ENCODE peak calls at places on chromosomes 5 and 9, in eight cellular contexts. J is endodermal cell, Z is H9, I is BE2C, Y is A549, S is kidney, R is transverse colon, D is mesendoderm. N is an unnamed sample.
A peak's percentile ranks its signal among the peaks of the same experiment; 100 is the strongest.

GRCh38 chr9:85521331-85522197 is 220.2 kb downstream of the AGTPBP1 start:
- DNase-seq in J (no peak), Z (no peak), I (peak; percentile 68), Y (no peak), S (no peak), R (no peak), D (no peak), N (no peak)

GRCh38 chr5:64874753-64875152 is 106.0 kb downstream of the CWC27 start:
- DNase-seq in J (no peak), Z (no peak), I (no peak), Y (no peak), S (no peak), R (no peak), D (no peak), N (no peak)

GRCh38 chr9:122291458-122291857 is 26.8 kb downstream of the MRRF start:
- DNase-seq in J (no peak), Z (no peak), I (no peak), Y (no peak), S (no peak), R (no peak), D (no peak), N (no peak)

GRCh38 chr5:177446184-177447065 is at the start of gene PRR7:
- DNase-seq in J (peak; percentile 81), Z (peak; percentile 61), I (peak; percentile 85), Y (peak; percentile 73), S (peak; percentile 91), R (peak; percentile 67), D (peak; percentile 64), N (peak; percentile 73)

GRCh38 chr5:140358738-140359310 is 1.2 kb upstream of the SLC4A9 start:
- DNase-seq in J (peak; percentile 86), Z (peak; percentile 72), I (peak; percentile 39), Y (peak; percentile 51), S (no peak), R (no peak), D (peak; percentile 89), N (peak; percentile 88)

GRCh38 chr5:140181002-140181483 is 6.1 kb downstream of the CYSTM1 start:
- DNase-seq in J (no peak), Z (no peak), I (no peak), Y (no peak), S (no peak), R (peak; percentile 39), D (no peak), N (no peak)

GRCh38 chr5:68176802-68177479 is 38.6 kb upstream of the PIK3R1 start:
- DNase-seq in J (no peak), Z (no peak), I (no peak), Y (no peak), S (no peak), R (no peak), D (peak; percentile 51), N (no peak)

GRCh38 chr9:121439711-121440110 is 59.9 kb downstream of the GGTA1 start:
- DNase-seq in J (no peak), Z (no peak), I (no peak), Y (no peak), S (no peak), R (no peak), D (no peak), N (no peak)

GRCh38 chr5:107485184-107485583 is 185.6 kb downstream of the EFNA5 start:
- DNase-seq in J (no peak), Z (no peak), I (no peak), Y (no peak), S (no peak), R (no peak), D (no peak), N (no peak)

GRCh38 chr5:138303365-138303764 is 28.2 kb downstream of the CDC25C start:
- DNase-seq in J (no peak), Z (no peak), I (no peak), Y (no peak), S (no peak), R (no peak), D (no peak), N (no peak)

GRCh38 chr9:4366649-4367330 is 66.9 kb upstream of the GLIS3 start:
- DNase-seq in J (peak; percentile 84), Z (peak; percentile 63), I (peak; percentile 24), Y (peak; percentile 74), S (no peak), R (peak; percentile 19), D (peak; percentile 78), N (peak; percentile 78)

GRCh38 chr9:23747088-23747748 is 78.8 kb downstream of the ELAVL2 start:
- DNase-seq in J (no peak), Z (no peak), I (no peak), Y (no peak), S (no peak), R (no peak), D (no peak), N (no peak)

GRCh38 chr9:77985996-77986395 is 45.6 kb downstream of the GNAQ start:
- DNase-seq in J (no peak), Z (no peak), I (no peak), Y (no peak), S (no peak), R (peak; percentile 30), D (no peak), N (no peak)

GRCh38 chr5:56817306-56817986 is 2.1 kb downstream of the MAP3K1 start:
- DNase-seq in J (no peak), Z (no peak), I (no peak), Y (no peak), S (no peak), R (no peak), D (no peak), N (no peak)

GRCh38 chr5:56818409-56819026 is 3.2 kb downstream of the MAP3K1 start:
- DNase-seq in J (no peak), Z (no peak), I (no peak), Y (no peak), S (no peak), R (no peak), D (no peak), N (peak; percentile 21)

GRCh38 chr5:56815657-56816545 is 552 bp downstream of the MAP3K1 start:
- DNase-seq in J (peak; percentile 76), Z (peak; percentile 49), I (no peak), Y (peak; percentile 41), S (peak; percentile 88), R (peak; percentile 51), D (peak; percentile 43), N (peak; percentile 46)

GRCh38 chr5:56814963-56815656 is at the start of gene MAP3K1:
- DNase-seq in J (peak; percentile 91), Z (peak; percentile 80), I (peak; percentile 92), Y (peak; percentile 79), S (peak; percentile 97), R (peak; percentile 92), D (peak; percentile 84), N (peak; percentile 69)

DNA sequence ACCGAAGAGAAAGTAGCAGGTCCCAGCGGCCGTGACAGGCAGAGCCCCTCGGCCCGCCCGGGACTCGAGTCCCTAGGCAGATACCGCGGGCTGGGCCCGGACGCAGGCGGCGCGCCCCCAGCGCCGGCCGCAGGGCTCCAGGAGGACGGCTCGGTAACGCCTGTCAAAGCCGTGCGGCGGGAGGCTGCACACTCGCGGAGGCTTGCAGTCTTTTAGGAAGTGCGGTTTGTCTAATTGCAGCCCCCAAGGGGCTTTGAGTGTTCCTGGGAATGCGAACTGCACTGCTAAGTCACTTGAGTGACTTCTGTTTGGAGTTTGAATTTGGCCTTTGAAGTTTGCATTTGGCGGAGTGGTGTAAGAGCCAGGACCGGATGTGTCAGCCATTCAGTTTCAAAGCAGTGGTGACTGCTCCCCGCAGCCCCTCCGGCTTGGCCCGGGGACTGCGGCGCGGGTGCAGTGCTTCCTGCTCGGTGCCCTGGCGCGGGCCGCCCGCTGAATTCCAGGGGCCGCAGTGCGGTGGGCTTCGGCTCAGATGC is 1.3 kb downstream of the MAP3K1 start:
- DNase-seq in J (peak; percentile 86), Z (peak; percentile 83), I (peak; percentile 73), Y (peak; percentile 46), S (peak; percentile 81), R (peak; percentile 75), D (peak; percentile 94), N (peak; percentile 89)
- H3K4me1 ChIP-seq in J (peaks cover 19% of the 10 kb centered on the region), Z (peaks cover 2% of the 10 kb centered on the region), I (peaks cover 27% of the 10 kb centered on the region), Y (peaks cover 24% of the 10 kb centered on the region), S (peaks cover 5% of the 10 kb centered on the region), R (peaks cover 6% of the 10 kb centered on the region), D (no peaks in the 10 kb centered on the region), N (peaks cover 38% of the 10 kb centered on the region)

GRCh38 chr9:136650648-136651047 is 12.1 kb upstream of the EGFL7 start:
- DNase-seq in J (no peak), Z (no peak), I (no peak), Y (no peak), S (no peak), R (no peak), D (no peak), N (no peak)
- H3K4me1 ChIP-seq in J (no peaks in the 10 kb centered on the region), Z (no peaks in the 10 kb centered on the region), I (peaks cover 13% of the 10 kb centered on the region), Y (no peaks in the 10 kb centered on the region), S (peaks cover 8% of the 10 kb centered on the region), R (no peaks in the 10 kb centered on the region), D (no peaks in the 10 kb centered on the region), N (no peaks in the 10 kb centered on the region)

GRCh38 chr9:107293555-107294085 is 10.5 kb downstream of the RAD23B start:
- DNase-seq in J (no peak), Z (no peak), I (no peak), Y (no peak), S (no peak), R (no peak), D (no peak), N (no peak)

GRCh38 chr9:107295995-107296394 is 12.9 kb downstream of the RAD23B start:
- DNase-seq in J (no peak), Z (no peak), I (no peak), Y (no peak), S (no peak), R (no peak), D (no peak), N (no peak)

GRCh38 chr9:107290619-107291018 is 7.5 kb downstream of the RAD23B start:
- DNase-seq in J (no peak), Z (no peak), I (no peak), Y (no peak), S (no peak), R (no peak), D (no peak), N (no peak)

GRCh38 chr9:107294756-107295155 is 11.7 kb downstream of the RAD23B start:
- DNase-seq in J (no peak), Z (no peak), I (no peak), Y (no peak), S (no peak), R (no peak), D (peak; percentile 64), N (no peak)

DNA sequence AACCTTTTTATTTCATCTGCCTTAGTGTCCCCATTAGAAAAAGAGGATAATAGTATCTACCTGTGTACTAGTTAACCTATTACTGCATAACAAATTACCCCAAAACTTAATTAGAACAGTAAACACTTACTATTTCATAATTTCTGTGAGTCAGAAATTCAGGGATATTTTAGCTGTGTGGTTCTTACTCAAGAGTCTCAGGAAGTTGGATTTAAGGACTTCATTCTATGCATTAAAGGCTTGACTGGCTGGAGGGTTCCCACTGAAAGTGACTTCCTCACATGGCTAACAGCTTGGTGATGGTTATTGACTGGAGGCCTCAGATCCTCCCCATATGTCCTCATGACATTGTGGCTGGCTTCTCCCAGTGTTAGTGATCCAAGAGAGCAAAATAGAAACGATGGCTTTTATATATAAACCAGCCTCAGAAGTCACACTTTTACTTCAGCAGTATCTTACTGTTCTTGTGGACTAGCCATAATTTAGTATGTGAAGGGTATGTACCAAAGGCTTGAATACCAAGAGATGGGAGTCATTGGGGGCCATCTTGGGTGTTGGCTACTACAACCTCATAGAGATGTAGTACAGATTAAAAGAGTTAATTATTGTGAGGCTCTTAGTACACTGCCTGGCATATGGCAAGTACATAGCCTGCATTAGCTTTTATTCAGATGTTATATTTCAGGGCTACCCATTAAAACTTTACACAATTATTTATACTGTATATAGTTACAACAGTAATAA is 9.9 kb downstream of the RAD23B start:
- DNase-seq in J (no peak), Z (no peak), I (no peak), Y (no peak), S (no peak), R (no peak), D (no peak), N (no peak)
- H3K4me1 ChIP-seq in J (peaks cover 6% of the 10 kb centered on the region), Z (peaks cover 11% of the 10 kb centered on the region), I (peaks cover 4% of the 10 kb centered on the region), Y (peaks cover 31% of the 10 kb centered on the region), S (peaks cover 6% of the 10 kb centered on the region), R (peaks cover 24% of the 10 kb centered on the region), D (peaks cover 7% of the 10 kb centered on the region), N (peaks cover 69% of the 10 kb centered on the region)

GRCh38 chr5:149441194-149441753 is 62.2 kb upstream of the IL17B start:
- DNase-seq in J (no peak), Z (no peak), I (no peak), Y (no peak), S (peak; percentile 73), R (no peak), D (no peak), N (no peak)
- H3K4me1 ChIP-seq in J (no peaks in the 10 kb centered on the region), Z (peaks cover 11% of the 10 kb centered on the region), I (peaks cover 4% of the 10 kb centered on the region), Y (peaks cover 38% of the 10 kb centered on the region), S (peaks cover 16% of the 10 kb centered on the region), R (peaks cover 25% of the 10 kb centered on the region), D (peaks cover 8% of the 10 kb centered on the region), N (peaks cover 14% of the 10 kb centered on the region)

N was measured in GM23338.